ENCODE peak calls at places on chromosome 17, in four cellular contexts. C is BJ, Z is retinal pigment epithelial cell, I is neuronal stem cell. J is an unnamed sample.

GRCh38 chr17:9959377-9959981 is 54.4 kb upstream of the RCVRN start:
- DNase-seq in C (no peak), Z (no peak), I (peak; percentile 67), J (no peak)

GRCh38 chr17:38578229-38578628 is 27.5 kb downstream of the SRCIN1 start:
- DNase-seq in I (no peak), Z (no peak), C (no peak), J (no peak)

GRCh38 chr17:38509008-38509771 is 80.9 kb downstream of the ARHGAP23 start:
- DNase-seq in C (peak; percentile 56), I (peak; percentile 85), Z (peak; percentile 67), J (peak; percentile 81)

GRCh38 chr17:40464392-40464855 is 21.2 kb downstream of the IGFBP4 start:
- DNase-seq in I (no peak), Z (no peak), C (no peak), J (no peak)

GRCh38 chr17:67095803-67096202 is 51.4 kb downstream of the CACNG1 start:
- DNase-seq in Z (no peak), I (no peak), C (no peak), J (no peak)

GRCh38 chr17:83053779-83054451 is 25.5 kb upstream of the METRNL start:
- DNase-seq in Z (no peak), I (no peak), C (no peak), J (no peak)

GRCh38 chr17:6240001-6240400 is 169.8 kb downstream of the WSCD1 start:
- DNase-seq in C (no peak), Z (no peak), I (no peak), J (no peak)

GRCh38 chr17:73533127-73533526 is 111.1 kb downstream of the SDK2 start:
- DNase-seq in I (no peak), Z (no peak), C (no peak), J (no peak)

GRCh38 chr17:7354262-7354781 is 634 bp upstream of the TMEM95 start:
- DNase-seq in I (no peak), C (no peak), Z (no peak), J (no peak)

GRCh38 chr17:82327289-82327688 is 6.3 kb downstream of the SECTM1 start:
- DNase-seq in Z (no peak), I (no peak), C (no peak), J (no peak)

GRCh38 chr17:67575325-67575724 is 142.4 kb upstream of the NOL11 start:
- DNase-seq in I (no peak), Z (no peak), C (no peak), J (no peak)

GRCh38 chr17:16662936-16663335 is 9.3 kb upstream of the ZNF624 start:
- DNase-seq in C (no peak), I (no peak), Z (no peak), J (no peak)

GRCh38 chr17:46722662-46723285 is 95.7 kb downstream of the WNT3 start:
- DNase-seq in Z (peak; percentile 21), I (no peak), C (no peak), J (no peak)

GRCh38 chr17:47277921-47278320 is 24.3 kb downstream of the ITGB3 start:
- DNase-seq in C (no peak), Z (no peak), I (no peak), J (no peak)

GRCh38 chr17:4998027-4998665 is 396 bp downstream of the KIF1C start:
- DNase-seq in Z (no peak), I (peak; percentile 67), C (no peak), J (no peak)

GRCh38 chr17:56912105-56912999 is 1.5 kb downstream of the TRIM25 start:
- DNase-seq in I (no peak), C (no peak), Z (no peak), J (no peak)

GRCh38 chr17:21079196-21079595 is 36.4 kb upstream of the USP22 start:
- DNase-seq in C (no peak), Z (no peak), I (no peak), J (no peak)

GRCh38 chr17:34249497-34249877 is 5.6 kb upstream of the CCL2 start:
- DNase-seq in I (no peak), Z (no peak), C (no peak), J (no peak)

GRCh38 chr17:82917656-82918345 is 78.0 kb upstream of the ZNF750 start:
- DNase-seq in Z (no peak), I (no peak), C (no peak), J (no peak)

GRCh38 chr17:56297142-56297541 is 143.9 kb downstream of the ANKFN1 start:
- DNase-seq in Z (no peak), I (no peak), C (no peak), J (no peak)

GRCh38 chr17:7881655-7882054 is 6.9 kb upstream of the CHD3 start:
- DNase-seq in C (no peak), I (no peak), Z (no peak), J (no peak)

GRCh38 chr17:56887552-56888467 is 26.0 kb downstream of the TRIM25 start:
- DNase-seq in Z (no peak), C (no peak), I (no peak), J (no peak)

GRCh38 chr17:42199411-42200011 is 5.2 kb upstream of the GHDC start:
- DNase-seq in C (no peak), Z (no peak), I (no peak), J (no peak)

GRCh38 chr17:68512967-68513474 is 791 bp downstream of the PRKAR1A start:
- DNase-seq in Z (no peak), C (no peak), I (no peak), J (peak; percentile 28)

GRCh38 chr17:27976331-27976730 is 66.1 kb upstream of the NLK start:
- DNase-seq in Z (no peak), I (no peak), C (no peak), J (no peak)

GRCh38 chr17:57432507-57433277 is 176.4 kb downstream of the MSI2 start:
- DNase-seq in C (no peak), Z (no peak), I (no peak), J (no peak)

GRCh38 chr17:2123467-2124251 is 68.8 kb downstream of the HIC1 start:
- DNase-seq in C (no peak), I (no peak), Z (no peak), J (no peak)

GRCh38 chr17:40076595-40076994 is 13.8 kb downstream of the THRA start:
- DNase-seq in C (no peak), Z (no peak), I (no peak), J (no peak)

GRCh38 chr17:78715876-78716275 is 66.2 kb downstream of the CYTH1 start:
- DNase-seq in C (no peak), I (no peak), Z (no peak), J (no peak)
- H3K4me3 ChIP-seq in C (no peak overlapping the region), I (no peak overlapping the region), Z (no peak overlapping the region), J (peak overlapping the region; percentile 65)

GRCh38 chr17:51120357-51120738 is 320 bp downstream of the SPAG9 start:
- DNase-seq in C (no peak), Z (no peak), I (no peak), J (no peak)
- H3K4me3 ChIP-seq in C (peak overlapping the region; percentile 97), Z (peak overlapping the region; percentile 95), I (peak overlapping the region; percentile 100), J (peak overlapping the region; percentile 73)

DNA sequence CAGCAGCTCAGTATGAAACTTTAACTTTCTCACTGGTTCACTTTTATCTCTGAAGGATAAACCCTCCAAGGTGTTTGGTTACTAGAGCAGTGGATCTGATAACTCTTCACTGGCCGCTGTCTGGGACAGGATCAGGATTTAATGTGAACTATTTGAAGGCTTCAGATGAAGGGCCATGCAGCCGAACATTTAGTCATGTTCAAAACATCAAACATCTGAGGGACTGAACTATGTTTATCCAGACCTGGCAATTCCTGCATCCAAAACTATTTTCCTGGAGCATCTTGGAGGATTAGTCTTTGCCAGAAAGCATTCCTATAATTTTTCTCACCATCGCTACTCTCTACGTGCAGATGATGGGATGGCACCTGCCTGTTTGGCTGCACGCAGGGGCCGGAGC is 20.3 kb upstream of the PMP22 start:
- DNase-seq in I (no peak), C (no peak), Z (no peak), J (no peak)
- H3K4me3 ChIP-seq in I (no peak overlapping the region), C (no peak overlapping the region), Z (no peak overlapping the region), J (no peak overlapping the region)

DNA sequence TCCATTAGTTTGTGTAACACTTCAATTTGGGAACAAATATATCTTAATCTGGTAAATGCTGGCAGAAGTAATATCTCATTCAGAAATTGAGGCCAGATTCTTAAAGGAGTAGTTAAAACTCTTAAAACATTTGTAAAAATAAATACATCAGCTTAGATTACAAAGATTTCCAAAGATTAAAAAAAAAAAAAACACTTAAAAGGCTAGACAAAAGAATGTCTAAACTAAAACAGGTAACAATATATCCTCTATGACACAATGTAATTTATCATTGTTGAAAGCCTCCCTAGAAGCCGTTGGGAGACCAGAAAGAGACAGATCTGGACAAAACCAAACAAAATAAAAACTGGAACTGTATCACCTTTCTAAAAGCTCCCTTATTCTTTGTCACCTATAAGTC is 3.5 kb downstream of the GPATCH8 start:
- DNase-seq in Z (no peak), I (no peak), C (no peak), J (no peak)
- H3K4me3 ChIP-seq in Z (no peak overlapping the region), I (no peak overlapping the region), C (no peak overlapping the region), J (peak overlapping the region; percentile 54)

DNA sequence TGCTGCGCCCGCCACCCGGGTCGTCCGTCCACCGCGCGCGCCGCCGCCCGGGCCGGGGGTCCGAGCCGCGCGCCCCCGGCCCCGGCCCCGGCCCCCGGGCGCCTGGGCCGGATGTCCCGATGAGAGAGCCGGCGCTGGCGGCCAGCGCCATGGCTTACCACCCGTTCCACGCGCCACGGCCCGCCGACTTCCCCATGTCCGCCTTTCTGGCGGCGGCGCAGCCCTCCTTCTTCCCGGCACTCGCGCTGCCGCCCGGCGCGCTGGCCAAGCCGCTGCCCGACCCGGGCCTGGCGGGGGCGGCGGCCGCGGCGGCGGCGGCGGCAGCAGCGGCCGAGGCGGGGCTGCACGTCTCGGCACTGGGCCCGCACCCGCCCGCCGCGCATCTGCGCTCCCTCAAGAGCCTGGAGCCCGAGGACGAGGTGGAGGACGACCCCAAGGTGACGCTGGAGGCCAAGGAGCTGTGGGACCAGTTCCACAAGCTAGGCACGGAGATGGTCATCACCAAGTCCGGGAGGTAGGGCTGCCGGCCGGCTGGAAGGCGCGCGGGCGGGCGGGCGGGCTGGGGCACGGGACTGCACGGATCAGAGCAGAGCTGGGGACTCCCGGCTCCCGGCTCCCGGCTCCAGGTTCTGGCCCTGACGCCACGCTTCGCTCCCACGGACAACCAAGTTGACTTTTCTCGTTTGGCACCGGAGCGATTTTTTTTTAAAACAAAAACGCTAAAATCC is 579 bp downstream of the TBX2 start:
- DNase-seq in Z (no peak), C (no peak), I (no peak), J (no peak)
- H3K4me3 ChIP-seq in Z (peak overlapping the region; percentile 34), C (peak overlapping the region; percentile 78), I (peak overlapping the region; percentile 49), J (no peak overlapping the region)

GRCh38 chr17:74843352-74843627 is 16.4 kb downstream of the GRIN2C start:
- DNase-seq in Z (no peak), I (no peak), C (no peak), J (no peak)
- H3K4me3 ChIP-seq in Z (no peak overlapping the region), I (no peak overlapping the region), C (no peak overlapping the region), J (no peak overlapping the region)